ENCODE peak calls at places on chromosomes 4 and X, in five cellular contexts. One of them, this sample, is unnamed.

GRCh38 chr4:1542516-1543320 is 136.5 kb upstream of the NKX1-1 start:
- DNase-seq in suprapubic skin: no peak
- DNase-seq in tibial nerve: no peak
- DNase-seq in ovary: no peak
- DNase-seq in K562: no peak
- DNase-seq in this sample: no peak

GRCh38 chr4:46270986-46271596 is 118.8 kb downstream of the GABRA2 start:
- DNase-seq in K562: no peak
- DNase-seq in tibial nerve: peak; percentile 4
- DNase-seq in suprapubic skin: no peak
- DNase-seq in ovary: no peak
- DNase-seq in this sample: no peak

GRCh38 chrX:102651242-102651967 is at the start of gene GPRASP1:
- DNase-seq in K562: no peak
- DNase-seq in tibial nerve: peak; percentile 44
- DNase-seq in suprapubic skin: peak; percentile 72
- DNase-seq in ovary: peak; percentile 86
- DNase-seq in this sample: peak; percentile 91

GRCh38 chr4:26217961-26218676 is 102.7 kb upstream of the RBPJ start:
- DNase-seq in suprapubic skin: no peak
- DNase-seq in tibial nerve: peak; percentile 44
- DNase-seq in ovary: no peak
- DNase-seq in K562: no peak
- DNase-seq in this sample: no peak

GRCh38 chr4:17958185-17958584 is 63.4 kb downstream of the LCORL start:
- DNase-seq in suprapubic skin: no peak
- DNase-seq in tibial nerve: no peak
- DNase-seq in ovary: no peak
- DNase-seq in K562: no peak
- DNase-seq in this sample: no peak

GRCh38 chrX:1614927-1615326 is at the start of gene ASMT:
- DNase-seq in K562: no peak
- DNase-seq in ovary: no peak
- DNase-seq in tibial nerve: no peak
- DNase-seq in suprapubic skin: no peak
- DNase-seq in this sample: no peak

GRCh38 chr4:69858683-69859082 is 1.3 kb downstream of the SULT1E1 start:
- DNase-seq in K562: no peak
- DNase-seq in suprapubic skin: no peak
- DNase-seq in tibial nerve: no peak
- DNase-seq in ovary: no peak
- DNase-seq in this sample: no peak

GRCh38 chrX:120463241-120463640 is 5.9 kb downstream of the LAMP2 start:
- DNase-seq in K562: no peak
- DNase-seq in ovary: peak; percentile 34
- DNase-seq in suprapubic skin: no peak
- DNase-seq in tibial nerve: peak; percentile 40
- DNase-seq in this sample: no peak

GRCh38 chrX:14630724-14631123 is 101.4 kb downstream of the GLRA2 start:
- DNase-seq in suprapubic skin: no peak
- DNase-seq in K562: no peak
- DNase-seq in ovary: no peak
- DNase-seq in tibial nerve: no peak
- DNase-seq in this sample: no peak

GRCh38 chr4:140255467-140255866 is 101.5 kb upstream of the MAML3 start:
- DNase-seq in K562: no peak
- DNase-seq in tibial nerve: no peak
- DNase-seq in ovary: no peak
- DNase-seq in suprapubic skin: no peak
- DNase-seq in this sample: no peak

GRCh38 chrX:74521961-74522833 is 92.2 kb downstream of the RLIM start:
- DNase-seq in suprapubic skin: no peak
- DNase-seq in ovary: peak; percentile 30
- DNase-seq in tibial nerve: no peak
- DNase-seq in K562: no peak
- DNase-seq in this sample: no peak

GRCh38 chr4:119728185-119728584 is 99.6 kb upstream of the PDE5A start:
- DNase-seq in K562: no peak
- DNase-seq in ovary: no peak
- DNase-seq in tibial nerve: no peak
- DNase-seq in suprapubic skin: no peak
- DNase-seq in this sample: no peak

GRCh38 chr4:138414202-138414601 is 172.1 kb upstream of the SLC7A11 start:
- DNase-seq in tibial nerve: no peak
- DNase-seq in K562: no peak
- DNase-seq in ovary: no peak
- DNase-seq in suprapubic skin: no peak
- DNase-seq in this sample: no peak

GRCh38 chr4:69823481-69824186 is 36.3 kb downstream of the SULT1E1 start:
- DNase-seq in suprapubic skin: no peak
- DNase-seq in K562: no peak
- DNase-seq in tibial nerve: no peak
- DNase-seq in ovary: no peak
- DNase-seq in this sample: no peak

GRCh38 chr4:140018931-140019618 is 134.9 kb downstream of the MAML3 start:
- DNase-seq in tibial nerve: no peak
- DNase-seq in K562: no peak
- DNase-seq in suprapubic skin: no peak
- DNase-seq in ovary: no peak
- DNase-seq in this sample: no peak

GRCh38 chr4:163554870-163555465 is 60.5 kb downstream of the TMA16 start:
- DNase-seq in tibial nerve: no peak
- DNase-seq in K562: no peak
- DNase-seq in suprapubic skin: no peak
- DNase-seq in ovary: no peak
- DNase-seq in this sample: no peak

GRCh38 chr4:146790515-146790914 is 151.8 kb downstream of the POU4F2 start:
- DNase-seq in suprapubic skin: no peak
- DNase-seq in ovary: no peak
- DNase-seq in K562: no peak
- DNase-seq in tibial nerve: no peak
- DNase-seq in this sample: no peak

GRCh38 chrX:109199726-109200125 is 282.2 kb downstream of the GUCY2F start:
- DNase-seq in K562: no peak
- DNase-seq in suprapubic skin: no peak
- DNase-seq in ovary: no peak
- DNase-seq in tibial nerve: no peak
- DNase-seq in this sample: no peak

GRCh38 chr4:127249066-127249766 is 383.5 kb upstream of the INTU start:
- DNase-seq in ovary: no peak
- DNase-seq in suprapubic skin: no peak
- DNase-seq in K562: no peak
- DNase-seq in tibial nerve: no peak
- DNase-seq in this sample: no peak

GRCh38 chr4:37541956-37542355 is 144.2 kb downstream of the RELL1 start:
- DNase-seq in K562: no peak
- DNase-seq in ovary: no peak
- DNase-seq in tibial nerve: no peak
- DNase-seq in suprapubic skin: no peak
- DNase-seq in this sample: no peak

GRCh38 chr4:137934046-137934445 is 308.1 kb downstream of the SLC7A11 start:
- DNase-seq in K562: no peak
- DNase-seq in tibial nerve: no peak
- DNase-seq in ovary: no peak
- DNase-seq in suprapubic skin: no peak
- DNase-seq in this sample: no peak

GRCh38 chr4:53783208-53783859 is 192.0 kb upstream of the LNX1 start:
- DNase-seq in suprapubic skin: no peak
- DNase-seq in tibial nerve: no peak
- DNase-seq in K562: no peak
- DNase-seq in ovary: no peak
- DNase-seq in this sample: peak; percentile 19

GRCh38 chr4:53782468-53782865 is 191.2 kb upstream of the LNX1 start:
- DNase-seq in suprapubic skin: no peak
- DNase-seq in tibial nerve: no peak
- DNase-seq in K562: no peak
- DNase-seq in ovary: no peak
- DNase-seq in this sample: peak; percentile 66

GRCh38 chr4:53784112-53784511 is 192.8 kb upstream of the LNX1 start:
- DNase-seq in K562: no peak
- DNase-seq in tibial nerve: no peak
- DNase-seq in suprapubic skin: no peak
- DNase-seq in ovary: no peak
- DNase-seq in this sample: peak; percentile 34

GRCh38 chr4:53780736-53781400 is 189.6 kb upstream of the LNX1 start:
- DNase-seq in K562: no peak
- DNase-seq in suprapubic skin: no peak
- DNase-seq in ovary: no peak
- DNase-seq in tibial nerve: no peak
- DNase-seq in this sample: peak; percentile 53

DNA sequence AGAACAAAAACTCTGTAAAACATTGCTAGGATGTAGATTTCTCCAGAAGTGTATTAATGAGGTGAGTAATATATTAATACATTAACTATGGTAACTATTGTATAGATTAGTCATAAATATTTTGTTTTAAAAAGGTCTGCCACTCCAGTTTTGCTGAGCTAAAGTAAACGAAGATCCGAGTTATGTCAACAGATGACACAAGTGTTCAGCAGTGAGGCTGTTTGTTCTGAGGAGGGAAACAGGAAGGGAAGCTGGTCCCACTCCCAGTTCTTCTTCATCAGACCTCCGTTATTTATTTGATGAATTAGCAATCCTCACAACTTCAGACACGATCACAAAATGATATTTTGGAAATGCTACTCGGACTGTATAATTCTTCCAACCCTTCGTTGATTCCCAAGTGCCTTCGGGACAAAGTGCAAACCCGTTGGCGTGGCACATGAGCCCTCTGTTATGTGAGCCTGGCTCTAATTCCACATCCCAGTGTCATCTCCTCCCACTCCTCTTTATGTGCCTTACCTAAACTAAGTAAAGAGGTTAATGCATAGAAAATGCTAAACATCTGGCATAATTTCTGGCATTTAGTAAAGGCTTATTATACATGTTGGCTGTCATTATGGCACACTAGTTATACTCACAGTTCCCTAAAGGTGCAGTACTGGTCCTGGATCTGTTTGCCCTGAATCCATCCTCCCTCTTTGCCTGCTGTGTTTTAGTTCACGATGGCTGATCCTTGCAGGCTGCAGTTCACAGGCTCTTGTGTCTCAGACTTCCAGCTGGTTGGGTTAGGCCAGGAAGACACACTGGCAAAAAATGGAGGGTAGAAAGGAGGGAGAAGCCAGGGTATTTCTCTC is 190.6 kb upstream of the LNX1 start:
- DNase-seq in suprapubic skin: no peak
- DNase-seq in ovary: no peak
- DNase-seq in K562: no peak
- DNase-seq in tibial nerve: no peak
- DNase-seq in this sample: peak; percentile 45
- TF ChIP-seq EP300 in suprapubic skin: no peak
- TF ChIP-seq EP300 in ovary: no peak
- TF ChIP-seq EP300 in K562: no peak
- TF ChIP-seq EP300 in tibial nerve: no peak
- TF ChIP-seq EP300 in this sample: no peak

GRCh38 chrX:19911784-19912183 is 24.4 kb upstream of the SH3KBP1 start:
- DNase-seq in tibial nerve: no peak
- DNase-seq in K562: no peak
- DNase-seq in suprapubic skin: no peak
- DNase-seq in ovary: no peak
- DNase-seq in this sample: no peak

GRCh38 chrX:19906293-19906692 is 18.9 kb upstream of the SH3KBP1 start:
- DNase-seq in K562: no peak
- DNase-seq in ovary: no peak
- DNase-seq in suprapubic skin: no peak
- DNase-seq in tibial nerve: no peak
- DNase-seq in this sample: no peak

GRCh38 chrX:19904778-19905367 is 17.5 kb upstream of the SH3KBP1 start:
- DNase-seq in tibial nerve: no peak
- DNase-seq in K562: peak; percentile 47
- DNase-seq in suprapubic skin: no peak
- DNase-seq in ovary: no peak
- DNase-seq in this sample: no peak

GRCh38 chrX:19909761-19910160 is 22.4 kb upstream of the SH3KBP1 start:
- DNase-seq in K562: no peak
- DNase-seq in tibial nerve: no peak
- DNase-seq in suprapubic skin: no peak
- DNase-seq in ovary: no peak
- DNase-seq in this sample: no peak

GRCh38 chrX:19907794-19908193 is 20.4 kb upstream of the SH3KBP1 start:
- DNase-seq in ovary: no peak
- DNase-seq in tibial nerve: no peak
- DNase-seq in K562: no peak
- DNase-seq in suprapubic skin: no peak
- DNase-seq in this sample: no peak
- TF ChIP-seq CTCF in ovary: no peak
- TF ChIP-seq CTCF in tibial nerve: no peak
- TF ChIP-seq CTCF in K562: no peak
- TF ChIP-seq CTCF in suprapubic skin: no peak
- TF ChIP-seq CTCF in this sample: no peak

DNA sequence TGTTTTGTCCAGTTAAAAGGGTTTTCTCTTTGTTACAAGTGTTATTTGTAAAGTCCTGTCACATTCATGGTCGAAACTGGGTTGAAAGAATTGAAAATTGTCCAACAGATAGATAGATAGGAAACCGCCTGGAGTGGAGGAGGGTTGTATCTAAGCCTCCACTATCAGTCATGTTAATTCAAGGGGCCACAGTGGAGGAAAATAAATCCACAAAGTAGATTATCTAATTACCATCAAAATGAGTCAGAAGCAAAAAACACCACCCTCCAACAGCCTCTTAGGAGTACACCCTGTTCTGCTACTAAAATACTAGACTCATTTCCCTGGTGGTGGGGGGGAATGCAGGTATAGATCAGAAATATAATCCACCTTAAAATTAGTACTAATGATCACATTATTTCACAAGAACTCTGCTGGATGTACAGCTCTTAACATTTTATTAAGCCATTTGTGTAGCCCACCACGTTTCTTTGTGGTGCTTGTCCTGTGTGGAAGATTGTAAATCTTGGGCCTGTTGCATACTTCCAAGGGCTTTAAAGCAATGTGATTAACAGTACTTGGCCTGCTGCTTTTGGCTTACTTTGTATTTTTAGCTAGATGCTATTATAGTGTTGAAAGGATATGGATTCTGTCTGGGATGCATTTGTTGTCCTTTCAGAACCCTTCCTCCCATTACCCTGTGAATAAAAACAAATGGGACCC is 26.8 kb downstream of the RBBP7 start:
- DNase-seq in suprapubic skin: no peak
- DNase-seq in K562: no peak
- DNase-seq in ovary: no peak
- DNase-seq in tibial nerve: no peak
- DNase-seq in this sample: no peak
- TF ChIP-seq EP300 in suprapubic skin: no peak
- TF ChIP-seq EP300 in K562: no peak
- TF ChIP-seq EP300 in ovary: no peak
- TF ChIP-seq EP300 in tibial nerve: no peak
- TF ChIP-seq EP300 in this sample: no peak

GRCh38 chrX:153806999-153807575 is 12.6 kb downstream of the SSR4 start:
- DNase-seq in ovary: no peak
- DNase-seq in K562: no peak
- DNase-seq in suprapubic skin: no peak
- DNase-seq in tibial nerve: no peak
- DNase-seq in this sample: no peak
- TF ChIP-seq CTCF in ovary: no peak
- TF ChIP-seq CTCF in K562: no peak
- TF ChIP-seq CTCF in suprapubic skin: no peak
- TF ChIP-seq CTCF in tibial nerve: no peak
- TF ChIP-seq CTCF in this sample: no peak